ENCODE peak calls at places on chromosome 15, in eight cellular contexts. P is OCI-LY7; C is type B pancreatic cell; Z is iPS DF 19.7; T is RWPE1; J is ACHN; R is pancreas; M is activated naive CD4-positive, alpha-beta T cell. A is an unnamed sample.

GRCh38 chr15:78768096-78768495 is 43.2 kb downstream of the ADAMTS7 start:
- DNase-seq in P (no peak), C (no peak), Z (no peak), T (no peak), J (no peak), R (no peak), M (no peak), A (no peak)

GRCh38 chr15:65939901-65940617 is 70.8 kb downstream of the RAB11A start:
- DNase-seq in P (no peak), C (no peak), Z (no peak), T (peak; percentile 87), J (peak; percentile 0), R (no peak), M (no peak), A (peak; percentile 47)

GRCh38 chr15:28128036-28128435 is 28.9 kb upstream of the OCA2 start:
- DNase-seq in P (peak; percentile 38), C (no peak), Z (no peak), T (no peak), J (no peak), R (no peak), M (no peak), A (peak; percentile 29)

GRCh38 chr15:33358303-33358702 is 47.5 kb downstream of the RYR3 start:
- DNase-seq in P (no peak), C (no peak), Z (no peak), T (peak; percentile 18), J (no peak), R (no peak), M (no peak), A (peak; percentile 72)

GRCh38 chr15:98650871-98651481 is 2.6 kb downstream of the IGF1R start:
- DNase-seq in P (no peak), C (no peak), Z (no peak), T (no peak), J (peak; percentile 4), R (no peak), M (peak; percentile 26), A (no peak)

GRCh38 chr15:101625980-101626379 is 26.2 kb downstream of the TM2D3 start:
- DNase-seq in P (no peak), C (no peak), Z (no peak), T (no peak), J (no peak), R (no peak), M (no peak), A (no peak)

GRCh38 chr15:70650567-70650966 is 112.8 kb downstream of the UACA start:
- DNase-seq in P (no peak), C (no peak), Z (no peak), T (peak; percentile 41), J (no peak), R (no peak), M (no peak), A (no peak)

GRCh38 chr15:60004846-60005351 is 788 bp downstream of the FOXB1 start:
- DNase-seq in P (no peak), C (no peak), Z (no peak), T (no peak), J (no peak), R (no peak), M (peak; percentile 21), A (no peak)

GRCh38 chr15:64180235-64180824 is 17.5 kb upstream of the PPIB start:
- DNase-seq in P (no peak), C (no peak), Z (peak; percentile 20), T (no peak), J (no peak), R (no peak), M (no peak), A (no peak)

GRCh38 chr15:98069256-98069655 is 108.8 kb downstream of the ARRDC4 start:
- DNase-seq in P (no peak), C (no peak), Z (no peak), T (no peak), J (no peak), R (no peak), M (no peak), A (no peak)

GRCh38 chr15:51076898-51077564 is 17.7 kb downstream of the TNFAIP8L3 start:
- DNase-seq in P (no peak), C (no peak), Z (no peak), T (no peak), J (no peak), R (peak; percentile 22), M (no peak), A (peak; percentile 35)

GRCh38 chr15:74604983-74605809 is 10.4 kb upstream of the CLK3 start:
- DNase-seq in P (no peak), C (no peak), Z (no peak), T (no peak), J (no peak), R (no peak), M (no peak), A (no peak)

GRCh38 chr15:60423540-60423939 is 25.8 kb upstream of the ANXA2 start:
- DNase-seq in P (no peak), C (no peak), Z (peak; percentile 9), T (peak; percentile 69), J (peak; percentile 92), R (no peak), M (no peak), A (peak; percentile 92)

GRCh38 chr15:39194431-39194830 is 386.4 kb upstream of the THBS1 start:
- DNase-seq in P (no peak), C (no peak), Z (no peak), T (no peak), J (no peak), R (no peak), M (no peak), A (peak; percentile 18)

GRCh38 chr15:56325186-56325585 is 40.0 kb upstream of the TEX9 start:
- DNase-seq in P (no peak), C (no peak), Z (no peak), T (peak; percentile 44), J (no peak), R (no peak), M (no peak), A (peak; percentile 7)

GRCh38 chr15:83602021-83602420 is 51.9 kb upstream of the ADAMTSL3 start:
- DNase-seq in P (no peak), C (no peak), Z (no peak), T (peak; percentile 63), J (no peak), R (no peak), M (no peak), A (no peak)

GRCh38 chr15:74130849-74131617 is 647 bp downstream of the ISLR2 start:
- DNase-seq in P (no peak), C (no peak), Z (no peak), T (no peak), J (no peak), R (no peak), M (no peak), A (no peak)

GRCh38 chr15:74869726-74870407 is 3.3 kb downstream of the SCAMP2 start:
- DNase-seq in P (peak; percentile 76), C (no peak), Z (no peak), T (no peak), J (no peak), R (no peak), M (no peak), A (peak; percentile 84)